ENCODE peak calls at places on chromosomes 11 and 22, in nine cellular contexts. One of them, this sample, is unnamed.

GRCh38 chr11:79466411-79466810 is 25.6 kb upstream of the TENM4 start:
- DNase-seq in HCT116: no peak
- DNase-seq in tibial nerve: no peak
- DNase-seq in upper lobe of left lung: no peak
- DNase-seq in body of pancreas: no peak
- DNase-seq in esophagus muscularis mucosa: peak
- DNase-seq in adrenal gland: no peak
- DNase-seq in sigmoid colon: no peak
- DNase-seq in stomach: no peak
- DNase-seq in this sample: no peak

GRCh38 chr11:131924446-131925240 is 554.2 kb downstream of the NTM start:
- DNase-seq in HCT116: no peak
- DNase-seq in tibial nerve: no peak
- DNase-seq in upper lobe of left lung: no peak
- DNase-seq in body of pancreas: peak
- DNase-seq in esophagus muscularis mucosa: no peak
- DNase-seq in adrenal gland: no peak
- DNase-seq in sigmoid colon: no peak
- DNase-seq in stomach: no peak
- DNase-seq in this sample: no peak

GRCh38 chr22:27540247-27540646 is 261.3 kb downstream of the MN1 start:
- DNase-seq in HCT116: no peak
- DNase-seq in tibial nerve: no peak
- DNase-seq in upper lobe of left lung: no peak
- DNase-seq in body of pancreas: no peak
- DNase-seq in esophagus muscularis mucosa: no peak
- DNase-seq in adrenal gland: no peak
- DNase-seq in sigmoid colon: no peak
- DNase-seq in stomach: no peak
- DNase-seq in this sample: no peak

GRCh38 chr11:64777449-64778222 is 706 bp downstream of the SF1 start:
- DNase-seq in HCT116: no peak
- DNase-seq in tibial nerve: peak
- DNase-seq in upper lobe of left lung: peak
- DNase-seq in body of pancreas: peak
- DNase-seq in esophagus muscularis mucosa: no peak
- DNase-seq in adrenal gland: peak
- DNase-seq in sigmoid colon: peak
- DNase-seq in stomach: peak
- DNase-seq in this sample: peak

GRCh38 chr22:19844423-19845368 is 10.0 kb downstream of the GNB1L start:
- DNase-seq in HCT116: no peak
- DNase-seq in tibial nerve: no peak
- DNase-seq in upper lobe of left lung: peak
- DNase-seq in body of pancreas: peak
- DNase-seq in esophagus muscularis mucosa: no peak
- DNase-seq in adrenal gland: peak
- DNase-seq in sigmoid colon: peak
- DNase-seq in stomach: peak
- DNase-seq in this sample: peak

GRCh38 chr11:70549386-70549785 is 151.1 kb downstream of the CTTN start:
- DNase-seq in HCT116: no peak
- DNase-seq in tibial nerve: no peak
- DNase-seq in upper lobe of left lung: no peak
- DNase-seq in body of pancreas: no peak
- DNase-seq in esophagus muscularis mucosa: no peak
- DNase-seq in adrenal gland: no peak
- DNase-seq in sigmoid colon: no peak
- DNase-seq in stomach: no peak
- DNase-seq in this sample: no peak

GRCh38 chr11:80086496-80087055 is 645.7 kb upstream of the TENM4 start:
- DNase-seq in HCT116: no peak
- DNase-seq in tibial nerve: no peak
- DNase-seq in upper lobe of left lung: no peak
- DNase-seq in body of pancreas: no peak
- DNase-seq in esophagus muscularis mucosa: no peak
- DNase-seq in adrenal gland: no peak
- DNase-seq in sigmoid colon: no peak
- DNase-seq in stomach: no peak
- DNase-seq in this sample: no peak

GRCh38 chr11:86182976-86183584 is 61.5 kb upstream of the EED start:
- DNase-seq in HCT116: no peak
- DNase-seq in tibial nerve: no peak
- DNase-seq in upper lobe of left lung: peak
- DNase-seq in body of pancreas: no peak
- DNase-seq in esophagus muscularis mucosa: no peak
- DNase-seq in adrenal gland: no peak
- DNase-seq in sigmoid colon: no peak
- DNase-seq in stomach: peak
- DNase-seq in this sample: no peak

GRCh38 chr11:27700351-27701261 is at the start of gene BDNF:
- DNase-seq in HCT116: no peak
- DNase-seq in tibial nerve: no peak
- DNase-seq in upper lobe of left lung: no peak
- DNase-seq in body of pancreas: peak
- DNase-seq in esophagus muscularis mucosa: no peak
- DNase-seq in adrenal gland: no peak
- DNase-seq in sigmoid colon: no peak
- DNase-seq in stomach: no peak
- DNase-seq in this sample: no peak

DNA sequence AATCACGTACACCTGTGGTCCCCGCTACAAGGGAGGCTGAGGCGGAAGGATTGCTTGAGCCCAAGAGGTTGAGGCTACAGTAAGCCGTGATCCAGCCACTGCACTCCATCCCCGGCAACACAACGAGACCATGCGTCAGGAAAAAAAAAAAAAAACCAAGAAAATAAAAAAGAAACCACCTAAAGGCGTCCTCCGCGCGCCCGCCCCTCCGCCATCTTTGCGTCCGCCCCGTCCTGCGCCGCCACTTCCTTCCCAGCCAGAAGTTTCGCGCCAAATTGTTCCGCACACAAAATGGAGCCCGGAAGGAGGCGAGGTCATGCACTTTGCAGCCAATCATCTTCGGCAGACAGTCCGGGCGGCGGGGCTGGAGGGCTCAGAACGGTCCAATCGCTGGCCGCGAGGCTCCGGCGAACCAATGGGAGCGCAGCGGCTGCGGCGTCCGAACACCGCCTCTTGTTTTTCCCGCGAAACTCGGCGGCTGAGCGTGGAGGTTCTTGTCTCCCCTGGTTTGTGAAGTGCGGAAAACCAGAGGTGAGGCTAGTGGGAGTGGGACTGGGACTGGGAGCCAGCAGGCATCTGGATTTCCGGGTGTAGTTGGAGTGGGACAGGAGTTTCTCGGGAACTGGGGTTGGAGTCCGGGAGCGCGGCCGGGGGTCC is at the start of gene MCM5:
- DNase-seq in HCT116: peak
- DNase-seq in tibial nerve: peak
- DNase-seq in upper lobe of left lung: peak
- DNase-seq in body of pancreas: peak
- DNase-seq in esophagus muscularis mucosa: peak
- DNase-seq in adrenal gland: peak
- DNase-seq in sigmoid colon: peak
- DNase-seq in stomach: peak
- DNase-seq in this sample: peak
- TF ChIP-seq POLR2A in HCT116: peak
- TF ChIP-seq POLR2A in tibial nerve: no peak
- TF ChIP-seq POLR2A in upper lobe of left lung: no peak
- TF ChIP-seq POLR2A in body of pancreas: peak
- TF ChIP-seq POLR2A in esophagus muscularis mucosa: no peak
- TF ChIP-seq POLR2A in adrenal gland: no peak
- TF ChIP-seq POLR2A in sigmoid colon: no peak
- TF ChIP-seq POLR2A in stomach: no peak
- TF ChIP-seq POLR2A in this sample: no peak

GRCh38 chr11:82858556-82859091 is 41.6 kb downstream of the PRCP start:
- DNase-seq in HCT116: no peak
- DNase-seq in tibial nerve: no peak
- DNase-seq in upper lobe of left lung: no peak
- DNase-seq in body of pancreas: no peak
- DNase-seq in esophagus muscularis mucosa: no peak
- DNase-seq in adrenal gland: no peak
- DNase-seq in sigmoid colon: no peak
- DNase-seq in stomach: no peak
- DNase-seq in this sample: no peak

GRCh38 chr11:82857145-82857544 is 43.1 kb downstream of the PRCP start:
- DNase-seq in HCT116: no peak
- DNase-seq in tibial nerve: no peak
- DNase-seq in upper lobe of left lung: no peak
- DNase-seq in body of pancreas: no peak
- DNase-seq in esophagus muscularis mucosa: no peak
- DNase-seq in adrenal gland: no peak
- DNase-seq in sigmoid colon: no peak
- DNase-seq in stomach: no peak
- DNase-seq in this sample: no peak

GRCh38 chr11:82862379-82862778 is 37.9 kb downstream of the PRCP start:
- DNase-seq in HCT116: no peak
- DNase-seq in tibial nerve: no peak
- DNase-seq in upper lobe of left lung: no peak
- DNase-seq in body of pancreas: no peak
- DNase-seq in esophagus muscularis mucosa: no peak
- DNase-seq in adrenal gland: no peak
- DNase-seq in sigmoid colon: no peak
- DNase-seq in stomach: no peak
- DNase-seq in this sample: no peak

GRCh38 chr11:82858133-82858532 is 42.1 kb downstream of the PRCP start:
- DNase-seq in HCT116: no peak
- DNase-seq in tibial nerve: no peak
- DNase-seq in upper lobe of left lung: no peak
- DNase-seq in body of pancreas: no peak
- DNase-seq in esophagus muscularis mucosa: no peak
- DNase-seq in adrenal gland: no peak
- DNase-seq in sigmoid colon: no peak
- DNase-seq in stomach: no peak
- DNase-seq in this sample: no peak

GRCh38 chr11:82859746-82860145 is 40.5 kb downstream of the PRCP start:
- DNase-seq in HCT116: no peak
- DNase-seq in tibial nerve: no peak
- DNase-seq in upper lobe of left lung: no peak
- DNase-seq in body of pancreas: no peak
- DNase-seq in esophagus muscularis mucosa: no peak
- DNase-seq in adrenal gland: no peak
- DNase-seq in sigmoid colon: no peak
- DNase-seq in stomach: no peak
- DNase-seq in this sample: no peak
- TF ChIP-seq POLR2A in HCT116: no peak
- TF ChIP-seq POLR2A in tibial nerve: no peak
- TF ChIP-seq POLR2A in upper lobe of left lung: no peak
- TF ChIP-seq POLR2A in body of pancreas: no peak
- TF ChIP-seq POLR2A in esophagus muscularis mucosa: no peak
- TF ChIP-seq POLR2A in adrenal gland: no peak
- TF ChIP-seq POLR2A in sigmoid colon: no peak
- TF ChIP-seq POLR2A in stomach: no peak
- TF ChIP-seq POLR2A in this sample: no peak

GRCh38 chr11:65978391-65979238 is 17.1 kb downstream of the SART1 start:
- DNase-seq in HCT116: no peak
- DNase-seq in tibial nerve: no peak
- DNase-seq in upper lobe of left lung: no peak
- DNase-seq in body of pancreas: no peak
- DNase-seq in esophagus muscularis mucosa: no peak
- DNase-seq in adrenal gland: no peak
- DNase-seq in sigmoid colon: no peak
- DNase-seq in stomach: no peak
- DNase-seq in this sample: no peak

GRCh38 chr11:65977621-65978390 is 16.3 kb downstream of the SART1 start:
- DNase-seq in HCT116: no peak
- DNase-seq in tibial nerve: no peak
- DNase-seq in upper lobe of left lung: no peak
- DNase-seq in body of pancreas: no peak
- DNase-seq in esophagus muscularis mucosa: no peak
- DNase-seq in adrenal gland: no peak
- DNase-seq in sigmoid colon: no peak
- DNase-seq in stomach: no peak
- DNase-seq in this sample: no peak

GRCh38 chr11:65976216-65977176 is 15.0 kb downstream of the SART1 start:
- DNase-seq in HCT116: no peak
- DNase-seq in tibial nerve: no peak
- DNase-seq in upper lobe of left lung: no peak
- DNase-seq in body of pancreas: no peak
- DNase-seq in esophagus muscularis mucosa: no peak
- DNase-seq in adrenal gland: no peak
- DNase-seq in sigmoid colon: no peak
- DNase-seq in stomach: no peak
- DNase-seq in this sample: no peak

GRCh38 chr11:65981101-65981740 is 19.7 kb downstream of the SART1 start:
- DNase-seq in HCT116: no peak
- DNase-seq in tibial nerve: no peak
- DNase-seq in upper lobe of left lung: no peak
- DNase-seq in body of pancreas: no peak
- DNase-seq in esophagus muscularis mucosa: no peak
- DNase-seq in adrenal gland: no peak
- DNase-seq in sigmoid colon: peak
- DNase-seq in stomach: no peak
- DNase-seq in this sample: peak

GRCh38 chr11:65979261-65979759 is 17.8 kb downstream of the SART1 start:
- DNase-seq in HCT116: no peak
- DNase-seq in tibial nerve: no peak
- DNase-seq in upper lobe of left lung: no peak
- DNase-seq in body of pancreas: no peak
- DNase-seq in esophagus muscularis mucosa: no peak
- DNase-seq in adrenal gland: no peak
- DNase-seq in sigmoid colon: no peak
- DNase-seq in stomach: no peak
- DNase-seq in this sample: no peak
- TF ChIP-seq POLR2A in HCT116: no peak
- TF ChIP-seq POLR2A in tibial nerve: no peak
- TF ChIP-seq POLR2A in upper lobe of left lung: no peak
- TF ChIP-seq POLR2A in body of pancreas: no peak
- TF ChIP-seq POLR2A in esophagus muscularis mucosa: no peak
- TF ChIP-seq POLR2A in adrenal gland: no peak
- TF ChIP-seq POLR2A in sigmoid colon: no peak
- TF ChIP-seq POLR2A in stomach: no peak
- TF ChIP-seq POLR2A in this sample: no peak

DNA sequence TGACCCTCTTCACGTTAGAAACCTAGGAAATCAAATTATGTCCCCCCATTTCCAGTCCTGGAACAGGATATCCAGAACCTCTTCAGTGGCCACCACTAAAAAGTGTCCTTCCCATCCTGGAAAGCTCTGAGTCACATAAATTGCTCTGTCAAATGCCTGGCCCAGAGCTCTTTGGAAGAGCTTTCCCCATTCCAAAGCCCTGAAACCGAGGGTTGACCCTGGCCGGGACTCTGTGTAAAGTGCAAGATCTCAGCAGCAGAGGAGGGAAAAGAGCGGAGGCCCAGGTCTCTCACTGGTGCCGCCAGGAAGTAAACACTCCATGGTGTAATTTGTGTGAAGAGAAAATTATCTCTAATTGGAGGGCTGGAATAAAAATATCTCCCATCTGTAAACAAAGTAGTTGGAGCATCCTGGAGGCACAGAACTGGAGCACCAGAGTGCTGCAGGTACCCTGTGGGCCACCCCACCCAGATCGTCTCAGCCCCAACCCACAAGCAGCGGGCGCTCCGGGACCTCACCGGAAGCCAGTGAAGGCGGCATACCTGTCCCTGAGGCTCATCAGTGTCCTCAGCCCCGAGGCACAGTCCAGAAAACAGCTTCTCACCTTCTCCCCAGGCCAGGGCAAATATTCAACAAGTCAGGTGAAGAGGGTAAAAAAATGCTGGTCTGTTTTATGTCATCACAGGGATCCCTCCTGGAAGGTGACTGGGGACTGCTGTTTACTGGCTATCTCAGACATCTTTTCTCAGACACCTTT is 4.7 kb upstream of the JAM3 start:
- DNase-seq in HCT116: no peak
- DNase-seq in tibial nerve: no peak
- DNase-seq in upper lobe of left lung: no peak
- DNase-seq in body of pancreas: no peak
- DNase-seq in esophagus muscularis mucosa: peak
- DNase-seq in adrenal gland: no peak
- DNase-seq in sigmoid colon: no peak
- DNase-seq in stomach: no peak
- DNase-seq in this sample: no peak
- TF ChIP-seq POLR2A in HCT116: no peak
- TF ChIP-seq POLR2A in tibial nerve: no peak
- TF ChIP-seq POLR2A in upper lobe of left lung: no peak
- TF ChIP-seq POLR2A in body of pancreas: no peak
- TF ChIP-seq POLR2A in esophagus muscularis mucosa: no peak
- TF ChIP-seq POLR2A in adrenal gland: no peak
- TF ChIP-seq POLR2A in sigmoid colon: no peak
- TF ChIP-seq POLR2A in stomach: no peak
- TF ChIP-seq POLR2A in this sample: no peak

This sample was measured in gastrocnemius medialis.